ENCODE peak calls at places on chromosomes 11 and 22, in eight cellular contexts. P, M, N, Q, U, Y, S and W are unnamed samples.

GRCh38 chr11:96307748-96308133 is 35.3 kb downstream of the MAML2 start:
- DNase-seq in Y (no peak), M (peak; percentile 91), P (peak; percentile 91), N (no peak), S (no peak), U (no peak), Q (no peak), W (no peak)

GRCh38 chr11:46659908-46660307 is 40.5 kb downstream of the ARHGAP1 start:
- DNase-seq in Q (no peak), P (peak; percentile 62), U (no peak), S (peak; percentile 72), M (peak; percentile 77), N (peak; percentile 45), Y (no peak), W (no peak)

GRCh38 chr11:46361283-46362145 is 14.3 kb downstream of the DGKZ start:
- DNase-seq in P (peak; percentile 21), Q (no peak), M (peak; percentile 55), U (peak; percentile 87), S (peak; percentile 94), Y (no peak), N (peak; percentile 80), W (peak; percentile 79)

GRCh38 chr11:59247535-59248227 is 35.0 kb upstream of the MPEG1 start:
- DNase-seq in M (peak; percentile 62), N (peak; percentile 33), U (peak; percentile 45), P (peak; percentile 72), Y (no peak), S (peak; percentile 53), Q (no peak), W (no peak)

GRCh38 chr11:33701302-33701701 is 676 bp upstream of the C11orf91 start:
- DNase-seq in P (no peak), N (no peak), Q (no peak), U (no peak), Y (no peak), S (no peak), M (peak; percentile 93), W (no peak)

GRCh38 chr11:120057028-120057330 is 80.9 kb downstream of the TRIM29 start:
- DNase-seq in M (no peak), Y (no peak), Q (no peak), N (no peak), S (no peak), P (no peak), U (no peak), W (no peak)

GRCh38 chr22:37904572-37905533 is 1.2 kb upstream of the MICALL1 start:
- DNase-seq in U (peak; percentile 33), Q (no peak), Y (no peak), P (peak; percentile 99), N (peak; percentile 61), S (peak; percentile 53), M (peak; percentile 100), W (no peak)

GRCh38 chr11:64263021-64263946 is 12.0 kb downstream of the PLCB3 start:
- DNase-seq in S (no peak), M (peak; percentile 69), Y (no peak), U (no peak), N (no peak), P (no peak), Q (peak; percentile 61), W (no peak)

GRCh38 chr11:69630009-69630870 is 10.7 kb upstream of the CCND1 start:
- DNase-seq in Y (no peak), Q (no peak), N (no peak), S (no peak), P (no peak), U (no peak), M (peak; percentile 41), W (no peak)

GRCh38 chr11:27031754-27032153 is 8.9 kb upstream of the BBOX1 start:
- DNase-seq in P (no peak), U (no peak), S (no peak), M (no peak), Y (no peak), Q (no peak), N (no peak), W (no peak)

GRCh38 chr11:33553486-33553885 is 147.1 kb downstream of the C11orf91 start:
- DNase-seq in P (no peak), Q (no peak), Y (no peak), S (no peak), N (no peak), M (peak; percentile 35), U (no peak), W (no peak)

GRCh38 chr22:44406581-44407403 is 91.2 kb downstream of the RTL6 start:
- DNase-seq in Y (no peak), U (no peak), N (no peak), S (no peak), Q (no peak), P (peak; percentile 19), M (no peak), W (peak; percentile 24)

GRCh38 chr11:57501951-57502350 is 13.6 kb downstream of the SLC43A1 start:
- DNase-seq in M (no peak), Q (no peak), P (no peak), N (no peak), S (peak; percentile 74), Y (no peak), U (no peak), W (no peak)

GRCh38 chr11:118899296-118899688 is 15.6 kb downstream of the CXCR5 start:
- DNase-seq in Q (no peak), U (no peak), Y (no peak), N (no peak), P (no peak), M (no peak), S (no peak), W (no peak)

GRCh38 chr11:2779981-2780849 is 80.4 kb upstream of the KCNQ1OT1 start:
- DNase-seq in Q (no peak), M (no peak), P (no peak), U (peak; percentile 13), Y (peak; percentile 7), N (peak; percentile 24), S (peak; percentile 12), W (peak; percentile 16)

DNA sequence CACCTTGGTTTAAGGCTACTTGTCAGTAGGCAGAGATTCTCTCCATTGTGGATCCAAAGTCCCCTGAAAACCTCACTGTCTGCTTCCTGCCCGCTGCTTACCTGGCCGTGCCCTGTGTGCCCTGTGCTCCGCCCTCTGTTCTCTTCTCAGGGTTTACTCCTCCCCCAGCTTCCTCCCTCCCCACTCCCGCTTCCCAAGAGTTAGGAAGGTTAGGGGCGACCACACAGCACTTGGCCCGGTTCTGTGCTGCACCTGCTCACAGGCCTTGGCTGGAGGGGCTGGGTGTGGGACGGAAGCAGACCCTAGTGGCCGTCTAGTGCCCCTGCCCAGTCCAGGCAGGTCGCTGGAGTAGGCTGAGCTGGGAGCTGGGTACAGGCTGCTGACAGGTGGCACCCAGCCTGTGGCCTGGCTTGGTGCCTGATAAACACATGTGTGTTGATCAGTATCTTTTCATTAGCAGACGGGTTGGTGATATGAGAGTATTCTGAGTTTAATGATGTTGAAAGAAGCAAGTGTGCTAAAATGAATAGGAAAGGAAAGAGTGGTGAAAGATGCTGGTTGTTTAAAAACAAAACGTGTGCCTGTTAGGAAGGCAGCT is 40.5 kb downstream of the GRAMD4 start:
- DNase-seq in M (no peak), Y (no peak), P (no peak), N (peak; percentile 55), Q (no peak), S (no peak), U (no peak), W (no peak)
- TF ChIP-seq CTCF in M (no peak), Y (no peak), P (no peak), N (peak; percentile 6), Q (peak; percentile 10), S (peak; percentile 12), U (no peak), W (no peak)

GRCh38 chr11:20192151-20192550 is 31.9 kb upstream of the DBX1 start:
- DNase-seq in P (no peak), U (no peak), S (no peak), N (no peak), Y (no peak), M (no peak), Q (no peak), W (no peak)
- TF ChIP-seq CTCF in P (no peak), U (no peak), S (no peak), N (no peak), Y (no peak), M (no peak), Q (no peak), W (no peak)

GRCh38 chr22:17198188-17199130 is 20.8 kb downstream of the ADA2 start:
- DNase-seq in M (peak; percentile 20), U (peak; percentile 86), Y (peak; percentile 93), N (peak; percentile 28), Q (peak; percentile 98), P (peak; percentile 9), S (no peak), W (peak; percentile 32)

GRCh38 chr22:17205432-17205831 is 13.8 kb downstream of the ADA2 start:
- DNase-seq in M (no peak), U (no peak), N (no peak), Y (no peak), S (no peak), P (no peak), Q (no peak), W (no peak)

GRCh38 chr22:17199131-17199731 is 20.0 kb downstream of the ADA2 start:
- DNase-seq in M (peak; percentile 49), Y (peak; percentile 64), Q (peak; percentile 90), S (peak; percentile 22), N (peak; percentile 45), U (peak; percentile 80), P (peak; percentile 78), W (no peak)

DNA sequence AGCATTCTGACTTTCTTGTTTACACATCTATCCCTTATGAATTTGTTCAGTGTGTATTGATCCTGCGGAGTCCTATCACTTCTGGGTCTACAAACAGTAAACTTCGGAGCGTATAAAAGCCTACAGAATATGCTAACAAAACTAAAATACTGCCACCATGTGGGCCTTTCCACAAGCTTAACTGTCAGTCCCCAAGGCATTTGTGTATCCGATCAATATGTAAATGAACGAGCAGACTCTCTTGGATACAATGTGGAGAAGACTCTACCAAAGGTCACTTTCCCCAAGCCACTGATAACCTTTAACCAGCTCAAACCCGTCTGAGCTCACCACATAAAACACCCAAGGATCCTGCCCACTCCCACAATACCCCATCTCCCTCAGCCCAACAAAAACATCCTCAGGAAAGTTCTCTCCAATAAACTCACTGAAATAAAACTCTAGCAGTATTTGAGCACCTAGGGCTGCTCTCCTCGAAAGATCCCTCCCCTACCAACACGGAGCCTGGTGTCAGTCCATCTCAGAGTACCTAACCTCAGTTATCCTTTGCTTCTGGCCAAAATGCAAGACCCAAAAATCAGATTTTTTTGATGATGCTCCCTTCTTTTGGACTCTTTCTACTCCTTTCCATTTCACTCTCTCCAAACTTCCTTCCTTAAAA is 17.8 kb downstream of the ADA2 start:
- DNase-seq in M (peak; percentile 35), U (no peak), P (peak; percentile 46), S (no peak), Q (peak; percentile 32), Y (no peak), N (no peak), W (no peak)
- TF ChIP-seq CTCF in M (peak; percentile 18), U (peak; percentile 5), P (peak; percentile 28), S (no peak), Q (peak; percentile 35), Y (no peak), N (peak; percentile 22), W (no peak)

DNA sequence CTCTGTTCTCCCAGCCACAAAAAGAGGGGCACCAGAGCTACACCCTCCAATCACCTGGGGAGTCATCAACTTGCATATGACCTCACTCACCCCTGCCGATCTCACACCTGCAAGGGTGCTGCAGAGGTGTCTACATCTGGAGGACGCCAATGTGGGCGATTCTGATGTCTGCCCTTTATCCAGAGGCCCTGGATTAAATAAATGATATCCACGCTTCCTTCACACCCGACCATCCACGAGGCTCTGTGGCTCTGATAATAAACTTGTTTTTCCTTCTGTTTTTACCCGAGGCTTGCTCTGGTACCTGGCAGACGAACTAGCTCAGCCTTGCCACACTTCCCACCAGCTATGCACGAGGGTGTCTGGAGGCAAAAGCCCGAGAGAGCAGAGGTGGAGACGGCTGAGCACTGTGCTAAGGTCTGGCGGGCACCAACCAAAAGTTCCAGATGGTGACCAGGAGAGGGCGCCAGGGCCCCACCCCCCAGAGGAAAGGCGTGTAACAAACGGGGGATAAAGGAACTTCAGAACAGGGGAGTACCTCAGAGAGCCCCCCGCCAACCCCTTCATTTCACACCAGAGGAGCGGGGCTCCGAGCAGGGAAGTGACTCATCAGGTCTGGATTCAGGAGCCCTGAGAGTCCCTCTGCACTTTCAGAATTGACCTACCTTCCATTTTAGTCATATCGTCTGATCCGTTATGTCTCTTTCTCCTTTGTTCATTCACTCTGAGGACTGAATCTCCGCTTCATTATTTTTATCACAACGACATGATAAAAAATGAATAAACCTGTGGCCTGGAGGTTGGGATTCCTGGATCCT is 13.5 kb downstream of the SCN3B start:
- DNase-seq in P (peak; percentile 45), S (peak; percentile 52), M (peak; percentile 55), N (peak; percentile 42), U (peak; percentile 19), Q (peak; percentile 71), Y (peak; percentile 77), W (peak; percentile 65)
- TF ChIP-seq CTCF in P (peak; percentile 89), S (peak; percentile 83), M (peak; percentile 93), N (peak; percentile 86), U (peak; percentile 47), Q (peak; percentile 90), Y (peak; percentile 84), W (peak; percentile 70)